ENCODE peak calls at places on chromosomes 6 and 20, in four cellular contexts. One of them, this sample, is unnamed. For H3K4me1, the result is how much of the 10 kb centered on the place peaks cover.

GRCh38 chr20:64041781-64042771 is 6.1 kb downstream of the C20orf204 start:
- DNase-seq in heart left ventricle: no peak
- DNase-seq in heart right ventricle: no peak
- DNase-seq in tibial artery: no peak
- DNase-seq in this sample: no peak

GRCh38 chr6:56695702-56696101 is 53.0 kb upstream of the DST start:
- DNase-seq in heart right ventricle: no peak
- DNase-seq in heart left ventricle: no peak
- DNase-seq in tibial artery: no peak
- DNase-seq in this sample: no peak

GRCh38 chr6:157993076-157993475 is 11.4 kb downstream of the SYNJ2 start:
- DNase-seq in tibial artery: no peak
- DNase-seq in heart left ventricle: no peak
- DNase-seq in heart right ventricle: no peak
- DNase-seq in this sample: no peak

GRCh38 chr6:106188104-106188794 is 102.1 kb downstream of the PRDM1 start:
- DNase-seq in heart right ventricle: no peak
- DNase-seq in tibial artery: no peak
- DNase-seq in heart left ventricle: no peak
- DNase-seq in this sample: no peak

GRCh38 chr20:41697861-41698559 is 79.8 kb upstream of the CHD6 start:
- DNase-seq in heart right ventricle: no peak
- DNase-seq in heart left ventricle: no peak
- DNase-seq in tibial artery: no peak
- DNase-seq in this sample: peak

GRCh38 chr6:39665871-39666270 is 59.3 kb downstream of the KIF6 start:
- DNase-seq in tibial artery: no peak
- DNase-seq in heart right ventricle: no peak
- DNase-seq in heart left ventricle: no peak
- DNase-seq in this sample: no peak

GRCh38 chr6:141653590-141653989 is 479.1 kb upstream of the GJE1 start:
- DNase-seq in tibial artery: no peak
- DNase-seq in heart left ventricle: no peak
- DNase-seq in heart right ventricle: no peak
- DNase-seq in this sample: no peak

GRCh38 chr6:24431045-24431451 is 28.3 kb downstream of the MRS2 start:
- DNase-seq in tibial artery: no peak
- DNase-seq in heart right ventricle: no peak
- DNase-seq in heart left ventricle: no peak
- DNase-seq in this sample: peak

GRCh38 chr6:7673063-7673536 is 52.8 kb upstream of the BMP6 start:
- DNase-seq in heart right ventricle: peak
- DNase-seq in tibial artery: peak
- DNase-seq in heart left ventricle: peak
- DNase-seq in this sample: no peak

GRCh38 chr6:45378324-45378926 is 691 bp upstream of the SUPT3H start:
- DNase-seq in tibial artery: peak
- DNase-seq in heart right ventricle: peak
- DNase-seq in heart left ventricle: peak
- DNase-seq in this sample: no peak

GRCh38 chr6:154673919-154674318 is 59.3 kb upstream of the SCAF8 start:
- DNase-seq in heart left ventricle: no peak
- DNase-seq in tibial artery: no peak
- DNase-seq in heart right ventricle: no peak
- DNase-seq in this sample: no peak

GRCh38 chr6:6890400-6890858 is 217.3 kb upstream of the RREB1 start:
- DNase-seq in heart left ventricle: peak
- DNase-seq in heart right ventricle: peak
- DNase-seq in tibial artery: no peak
- DNase-seq in this sample: no peak

GRCh38 chr6:169811072-169811471 is 59.6 kb downstream of the ERMARD start:
- DNase-seq in tibial artery: no peak
- DNase-seq in heart left ventricle: no peak
- DNase-seq in heart right ventricle: no peak
- DNase-seq in this sample: no peak

GRCh38 chr20:49983848-49984408 is 1.1 kb downstream of the SNAI1 start:
- DNase-seq in tibial artery: no peak
- DNase-seq in heart left ventricle: no peak
- DNase-seq in heart right ventricle: peak
- DNase-seq in this sample: no peak

GRCh38 chr20:25355191-25355590 is 35.4 kb downstream of the ABHD12 start:
- DNase-seq in tibial artery: no peak
- DNase-seq in heart left ventricle: no peak
- DNase-seq in heart right ventricle: no peak
- DNase-seq in this sample: no peak

GRCh38 chr20:7362601-7363000 is 577.7 kb downstream of the HAO1 start:
- DNase-seq in heart left ventricle: no peak
- DNase-seq in tibial artery: no peak
- DNase-seq in heart right ventricle: no peak
- DNase-seq in this sample: no peak

GRCh38 chr6:25869840-25870239 is 4.2 kb downstream of the SLC17A3 start:
- DNase-seq in heart right ventricle: no peak
- DNase-seq in heart left ventricle: no peak
- DNase-seq in tibial artery: no peak
- DNase-seq in this sample: no peak

GRCh38 chr6:81752084-81752968 is at the start of gene TENT5A:
- DNase-seq in tibial artery: peak
- DNase-seq in heart right ventricle: peak
- DNase-seq in heart left ventricle: peak
- DNase-seq in this sample: peak
- H3K27ac ChIP-seq in tibial artery: peak
- H3K27ac ChIP-seq in heart right ventricle: peak
- H3K27ac ChIP-seq in heart left ventricle: peak
- H3K27ac ChIP-seq in this sample: peak

GRCh38 chr20:13256606-13257005 is 35.5 kb downstream of the ISM1 start:
- DNase-seq in heart right ventricle: no peak
- DNase-seq in heart left ventricle: no peak
- DNase-seq in tibial artery: no peak
- DNase-seq in this sample: no peak
- H3K4me3 ChIP-seq in heart right ventricle: no peak
- H3K4me3 ChIP-seq in heart left ventricle: no peak
- H3K4me3 ChIP-seq in tibial artery: no peak
- H3K4me3 ChIP-seq in this sample: no peak

DNA sequence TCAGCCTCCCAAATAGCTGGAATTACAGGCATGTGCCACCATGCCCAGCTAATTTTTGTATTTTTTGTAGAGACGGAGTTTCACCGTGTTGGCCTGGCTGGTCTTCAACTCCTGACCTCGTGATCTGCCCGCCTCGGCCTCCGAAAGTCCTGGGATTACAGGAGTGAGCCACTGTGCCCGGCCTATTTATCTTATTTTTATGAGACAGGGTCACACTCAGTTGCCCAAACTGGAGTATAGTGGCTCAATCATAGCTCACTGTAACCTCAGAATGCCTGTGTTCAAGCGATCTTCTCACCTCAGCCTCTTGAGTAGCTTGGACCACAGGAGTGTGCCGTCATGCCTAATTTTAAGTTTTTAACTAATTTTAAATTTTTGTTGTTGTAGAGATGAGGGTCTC is 114.4 kb downstream of the JARID2 start:
- DNase-seq in tibial artery: no peak
- DNase-seq in heart right ventricle: no peak
- DNase-seq in heart left ventricle: no peak
- DNase-seq in this sample: no peak
- H3K4me1 ChIP-seq in tibial artery: under half
- H3K4me1 ChIP-seq in heart right ventricle: half or more
- H3K4me1 ChIP-seq in heart left ventricle: under half
- H3K4me1 ChIP-seq in this sample: under half

GRCh38 chr20:51594999-51595532 is 52.5 kb upstream of the NFATC2 start:
- DNase-seq in heart left ventricle: peak
- DNase-seq in heart right ventricle: peak
- DNase-seq in tibial artery: peak
- DNase-seq in this sample: peak
- H3K27ac ChIP-seq in heart left ventricle: no peak
- H3K27ac ChIP-seq in heart right ventricle: no peak
- H3K27ac ChIP-seq in tibial artery: peak
- H3K27ac ChIP-seq in this sample: no peak

GRCh38 chr20:56628015-56628872 is 862 bp upstream of the TFAP2C start:
- DNase-seq in heart left ventricle: no peak
- DNase-seq in heart right ventricle: peak
- DNase-seq in tibial artery: no peak
- DNase-seq in this sample: no peak
- H3K4me3 ChIP-seq in heart left ventricle: peak
- H3K4me3 ChIP-seq in heart right ventricle: peak
- H3K4me3 ChIP-seq in tibial artery: peak
- H3K4me3 ChIP-seq in this sample: no peak

DNA sequence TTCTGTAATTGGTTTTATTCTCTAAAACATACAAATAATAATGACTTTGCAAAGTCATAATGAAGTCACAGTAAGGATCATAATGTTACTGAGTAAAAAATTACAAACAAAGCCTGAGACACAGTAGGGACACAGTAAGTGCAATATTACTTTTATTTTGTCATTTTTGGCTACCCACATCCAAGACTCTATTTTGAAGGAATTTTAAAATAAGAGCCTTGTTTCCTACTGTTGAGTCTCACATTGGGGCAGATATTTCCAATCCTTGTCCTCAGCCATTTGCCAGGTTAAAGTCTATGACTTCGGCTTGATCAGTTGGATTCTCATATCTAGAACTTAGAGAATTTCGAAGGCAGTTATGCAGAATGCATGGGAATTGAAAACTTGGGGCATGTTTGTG is 10.8 kb upstream of the RHAG start:
- DNase-seq in heart left ventricle: no peak
- DNase-seq in heart right ventricle: no peak
- DNase-seq in tibial artery: no peak
- DNase-seq in this sample: no peak
- H3K4me1 ChIP-seq in heart left ventricle: under half
- H3K4me1 ChIP-seq in heart right ventricle: under half
- H3K4me1 ChIP-seq in tibial artery: under half
- H3K4me1 ChIP-seq in this sample: under half

GRCh38 chr20:33731693-33732165 is at the start of gene ZNF341:
- DNase-seq in tibial artery: peak
- DNase-seq in heart left ventricle: peak
- DNase-seq in heart right ventricle: peak
- DNase-seq in this sample: no peak
- H3K27ac ChIP-seq in tibial artery: peak
- H3K27ac ChIP-seq in heart left ventricle: peak
- H3K27ac ChIP-seq in heart right ventricle: peak
- H3K27ac ChIP-seq in this sample: peak